ENCODE peak calls at places on chromosome 21, in five cellular contexts. One of them, this sample, is unnamed.

GRCh38 chr21:17402885-17403477 is 109.9 kb upstream of the CXADR start:
- DNase-seq in prostate gland: no peak
- DNase-seq in SK-N-SH: peak; percentile 5
- DNase-seq in Panc1: no peak
- DNase-seq in stomach: no peak
- DNase-seq in this sample: no peak

GRCh38 chr21:40102682-40103081 is 235.4 kb downstream of the PCP4 start:
- DNase-seq in prostate gland: no peak
- DNase-seq in SK-N-SH: no peak
- DNase-seq in Panc1: no peak
- DNase-seq in stomach: no peak
- DNase-seq in this sample: no peak

GRCh38 chr21:17432732-17433057 is 80.1 kb upstream of the CXADR start:
- DNase-seq in prostate gland: no peak
- DNase-seq in SK-N-SH: no peak
- DNase-seq in Panc1: no peak
- DNase-seq in stomach: no peak
- DNase-seq in this sample: no peak

GRCh38 chr21:26391166-26391565 is 181.9 kb downstream of the CYYR1 start:
- DNase-seq in prostate gland: no peak
- DNase-seq in SK-N-SH: no peak
- DNase-seq in Panc1: peak; percentile 20
- DNase-seq in stomach: no peak
- DNase-seq in this sample: no peak

GRCh38 chr21:29133241-29133640 is 2.8 kb downstream of the MAP3K7CL start:
- DNase-seq in prostate gland: no peak
- DNase-seq in SK-N-SH: no peak
- DNase-seq in Panc1: no peak
- DNase-seq in stomach: no peak
- DNase-seq in this sample: no peak

GRCh38 chr21:15441060-15441493 is 288.7 kb upstream of the USP25 start:
- DNase-seq in prostate gland: no peak
- DNase-seq in SK-N-SH: no peak
- DNase-seq in Panc1: no peak
- DNase-seq in stomach: no peak
- DNase-seq in this sample: no peak

GRCh38 chr21:46128106-46128982 is 27.0 kb downstream of the FTCD start:
- DNase-seq in prostate gland: no peak
- DNase-seq in SK-N-SH: peak; percentile 89
- DNase-seq in Panc1: no peak
- DNase-seq in stomach: no peak
- DNase-seq in this sample: no peak

GRCh38 chr21:31233711-31234110 is 110.3 kb downstream of the TIAM1 start:
- DNase-seq in prostate gland: no peak
- DNase-seq in SK-N-SH: no peak
- DNase-seq in Panc1: no peak
- DNase-seq in stomach: no peak
- DNase-seq in this sample: no peak

GRCh38 chr21:39022901-39023693 is 160.2 kb downstream of the PSMG1 start:
- DNase-seq in prostate gland: no peak
- DNase-seq in SK-N-SH: no peak
- DNase-seq in Panc1: no peak
- DNase-seq in stomach: no peak
- DNase-seq in this sample: no peak

GRCh38 chr21:38989745-38990423 is 184.2 kb downstream of the ETS2 start:
- DNase-seq in prostate gland: peak; percentile 75
- DNase-seq in SK-N-SH: peak; percentile 77
- DNase-seq in Panc1: no peak
- DNase-seq in stomach: peak; percentile 59
- DNase-seq in this sample: no peak

GRCh38 chr21:25903599-25903998 is 168.8 kb downstream of the GABPA start:
- DNase-seq in prostate gland: no peak
- DNase-seq in SK-N-SH: no peak
- DNase-seq in Panc1: no peak
- DNase-seq in stomach: no peak
- DNase-seq in this sample: no peak

GRCh38 chr21:8991968-8992621 is 1529.3 kb upstream of the TPTE start:
- DNase-seq in prostate gland: no peak
- DNase-seq in SK-N-SH: no peak
- DNase-seq in Panc1: peak; percentile 56
- DNase-seq in stomach: no peak
- DNase-seq in this sample: peak; percentile 94

GRCh38 chr21:34580181-34580700 is 34.7 kb downstream of the RCAN1 start:
- DNase-seq in prostate gland: no peak
- DNase-seq in SK-N-SH: no peak
- DNase-seq in Panc1: no peak
- DNase-seq in stomach: peak; percentile 59
- DNase-seq in this sample: no peak

GRCh38 chr21:28280611-28281010 is 712.1 kb downstream of the LTN1 start:
- DNase-seq in prostate gland: no peak
- DNase-seq in SK-N-SH: no peak
- DNase-seq in Panc1: no peak
- DNase-seq in stomach: no peak
- DNase-seq in this sample: no peak

GRCh38 chr21:14384453-14384852 is 1.5 kb upstream of the HSPA13 start:
- DNase-seq in prostate gland: no peak
- DNase-seq in SK-N-SH: no peak
- DNase-seq in Panc1: no peak
- DNase-seq in stomach: no peak
- DNase-seq in this sample: no peak

GRCh38 chr21:29973258-29973657 is 33.5 kb upstream of the GRIK1 start:
- DNase-seq in prostate gland: no peak
- DNase-seq in SK-N-SH: no peak
- DNase-seq in Panc1: no peak
- DNase-seq in stomach: no peak
- DNase-seq in this sample: no peak

GRCh38 chr21:38751379-38752050 is 54.2 kb upstream of the ETS2 start:
- DNase-seq in prostate gland: no peak
- DNase-seq in SK-N-SH: no peak
- DNase-seq in Panc1: no peak
- DNase-seq in stomach: no peak
- DNase-seq in this sample: no peak

GRCh38 chr21:22128671-22129070 is 1130.5 kb downstream of the NCAM2 start:
- DNase-seq in prostate gland: no peak
- DNase-seq in SK-N-SH: no peak
- DNase-seq in Panc1: no peak
- DNase-seq in stomach: no peak
- DNase-seq in this sample: no peak

GRCh38 chr21:31509108-31510017 is 150.1 kb upstream of the SOD1 start:
- DNase-seq in prostate gland: no peak
- DNase-seq in SK-N-SH: no peak
- DNase-seq in Panc1: no peak
- DNase-seq in stomach: no peak
- DNase-seq in this sample: no peak

GRCh38 chr21:34935868-34936267 is 113.2 kb downstream of the RUNX1 start:
- DNase-seq in prostate gland: no peak
- DNase-seq in SK-N-SH: no peak
- DNase-seq in Panc1: no peak
- DNase-seq in stomach: no peak
- DNase-seq in this sample: no peak

GRCh38 chr21:28773036-28773435 is 219.6 kb downstream of the LTN1 start:
- DNase-seq in prostate gland: no peak
- DNase-seq in SK-N-SH: no peak
- DNase-seq in Panc1: no peak
- DNase-seq in stomach: no peak
- DNase-seq in this sample: no peak

GRCh38 chr21:29221259-29221744 is 77.4 kb upstream of the BACH1 start:
- DNase-seq in prostate gland: no peak
- DNase-seq in SK-N-SH: no peak
- DNase-seq in Panc1: no peak
- DNase-seq in stomach: no peak
- DNase-seq in this sample: no peak

GRCh38 chr21:36641886-36642285 is 57.0 kb upstream of the SIM2 start:
- DNase-seq in prostate gland: no peak
- DNase-seq in SK-N-SH: no peak
- DNase-seq in Panc1: no peak
- DNase-seq in stomach: no peak
- DNase-seq in this sample: no peak

GRCh38 chr21:32248616-32249550 is 30.0 kb downstream of the MIS18A start:
- DNase-seq in prostate gland: no peak
- DNase-seq in SK-N-SH: no peak
- DNase-seq in Panc1: no peak
- DNase-seq in stomach: no peak
- DNase-seq in this sample: no peak

GRCh38 chr21:46634966-46635323 is 529 bp upstream of the PRMT2 start:
- DNase-seq in prostate gland: peak; percentile 54
- DNase-seq in SK-N-SH: peak; percentile 80
- DNase-seq in Panc1: no peak
- DNase-seq in stomach: peak; percentile 40
- DNase-seq in this sample: peak; percentile 94

GRCh38 chr21:36170823-36171222 is 14.2 kb downstream of the DOP1B start:
- DNase-seq in prostate gland: no peak
- DNase-seq in SK-N-SH: no peak
- DNase-seq in Panc1: no peak
- DNase-seq in stomach: no peak
- DNase-seq in this sample: no peak

GRCh38 chr21:45833437-45833836 is 148.1 kb upstream of the COL6A1 start:
- DNase-seq in prostate gland: no peak
- DNase-seq in SK-N-SH: no peak
- DNase-seq in Panc1: no peak
- DNase-seq in stomach: no peak
- DNase-seq in this sample: no peak

GRCh38 chr21:38310619-38311018 is 53.8 kb downstream of the KCNJ15 start:
- DNase-seq in prostate gland: no peak
- DNase-seq in SK-N-SH: no peak
- DNase-seq in Panc1: no peak
- DNase-seq in stomach: no peak
- DNase-seq in this sample: no peak

GRCh38 chr21:21688877-21689276 is 690.7 kb downstream of the NCAM2 start:
- DNase-seq in prostate gland: no peak
- DNase-seq in SK-N-SH: peak; percentile 5
- DNase-seq in Panc1: no peak
- DNase-seq in stomach: no peak
- DNase-seq in this sample: no peak

GRCh38 chr21:26515257-26515656 is 57.8 kb downstream of the CYYR1 start:
- DNase-seq in prostate gland: no peak
- DNase-seq in SK-N-SH: no peak
- DNase-seq in Panc1: no peak
- DNase-seq in stomach: no peak
- DNase-seq in this sample: no peak

GRCh38 chr21:39018730-39019129 is 164.5 kb downstream of the PSMG1 start:
- DNase-seq in prostate gland: no peak
- DNase-seq in SK-N-SH: no peak
- DNase-seq in Panc1: no peak
- DNase-seq in stomach: no peak
- DNase-seq in this sample: no peak

DNA sequence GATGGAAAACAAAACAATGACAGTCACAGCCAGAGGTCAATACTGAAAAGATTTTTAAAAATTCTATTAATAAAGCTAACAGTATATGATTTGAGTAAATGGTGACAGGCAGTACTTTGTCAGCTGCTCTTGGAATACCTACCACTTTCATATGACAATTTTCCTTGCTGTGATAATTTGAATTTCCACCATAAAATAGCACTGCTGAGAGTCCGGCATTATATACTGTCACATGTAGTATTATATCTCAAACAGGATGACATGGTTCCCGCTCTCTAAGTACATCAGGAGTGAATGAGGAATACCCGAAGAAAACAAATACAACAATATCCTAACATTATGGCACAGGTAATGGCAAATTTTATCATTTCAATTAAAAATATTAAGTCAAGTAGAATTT is 146.8 kb upstream of the TMPRSS15 start:
- DNase-seq in prostate gland: no peak
- DNase-seq in SK-N-SH: no peak
- DNase-seq in Panc1: no peak
- DNase-seq in stomach: no peak
- DNase-seq in this sample: no peak
- TF ChIP-seq POLR2AphosphoS5 in prostate gland: no peak
- TF ChIP-seq POLR2AphosphoS5 in SK-N-SH: no peak
- TF ChIP-seq POLR2AphosphoS5 in Panc1: no peak
- TF ChIP-seq POLR2AphosphoS5 in stomach: no peak
- TF ChIP-seq POLR2AphosphoS5 in this sample: no peak

DNA sequence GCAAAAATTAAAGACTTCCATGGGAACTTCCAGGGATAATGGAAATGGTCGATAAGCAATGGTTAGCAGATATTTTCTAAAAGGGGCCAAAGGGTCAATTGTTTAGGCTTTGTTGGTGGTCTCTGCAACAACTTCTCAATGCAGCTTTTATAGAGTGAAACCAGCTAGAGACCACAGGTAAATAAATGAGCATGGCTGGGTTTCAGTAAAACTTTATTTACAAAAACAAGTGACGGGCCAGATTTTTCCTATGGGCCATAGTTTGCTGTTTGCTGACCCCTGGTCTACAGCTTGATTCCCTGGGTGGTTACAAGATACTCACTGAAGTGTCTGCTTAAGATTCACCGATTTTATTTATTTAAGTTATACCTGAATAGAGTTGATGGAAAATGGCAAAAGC is 22.6 kb upstream of the PRDM15 start:
- DNase-seq in prostate gland: no peak
- DNase-seq in SK-N-SH: no peak
- DNase-seq in Panc1: no peak
- DNase-seq in stomach: no peak
- DNase-seq in this sample: no peak
- H3K9me3 ChIP-seq in prostate gland: no peaks in the 10 kb centered on the region
- H3K9me3 ChIP-seq in SK-N-SH: no peaks in the 10 kb centered on the region
- H3K9me3 ChIP-seq in Panc1: no peaks in the 10 kb centered on the region
- H3K9me3 ChIP-seq in stomach: no peaks in the 10 kb centered on the region
- H3K9me3 ChIP-seq in this sample: no peaks in the 10 kb centered on the region

GRCh38 chr21:33550772-33551660 is 8.2 kb downstream of the SON start:
- DNase-seq in prostate gland: no peak
- DNase-seq in SK-N-SH: no peak
- DNase-seq in Panc1: no peak
- DNase-seq in stomach: no peak
- DNase-seq in this sample: no peak
- TF ChIP-seq POLR2AphosphoS5 in prostate gland: no peak
- TF ChIP-seq POLR2AphosphoS5 in SK-N-SH: no peak
- TF ChIP-seq POLR2AphosphoS5 in Panc1: no peak
- TF ChIP-seq POLR2AphosphoS5 in stomach: no peak
- TF ChIP-seq POLR2AphosphoS5 in this sample: no peak

DNA sequence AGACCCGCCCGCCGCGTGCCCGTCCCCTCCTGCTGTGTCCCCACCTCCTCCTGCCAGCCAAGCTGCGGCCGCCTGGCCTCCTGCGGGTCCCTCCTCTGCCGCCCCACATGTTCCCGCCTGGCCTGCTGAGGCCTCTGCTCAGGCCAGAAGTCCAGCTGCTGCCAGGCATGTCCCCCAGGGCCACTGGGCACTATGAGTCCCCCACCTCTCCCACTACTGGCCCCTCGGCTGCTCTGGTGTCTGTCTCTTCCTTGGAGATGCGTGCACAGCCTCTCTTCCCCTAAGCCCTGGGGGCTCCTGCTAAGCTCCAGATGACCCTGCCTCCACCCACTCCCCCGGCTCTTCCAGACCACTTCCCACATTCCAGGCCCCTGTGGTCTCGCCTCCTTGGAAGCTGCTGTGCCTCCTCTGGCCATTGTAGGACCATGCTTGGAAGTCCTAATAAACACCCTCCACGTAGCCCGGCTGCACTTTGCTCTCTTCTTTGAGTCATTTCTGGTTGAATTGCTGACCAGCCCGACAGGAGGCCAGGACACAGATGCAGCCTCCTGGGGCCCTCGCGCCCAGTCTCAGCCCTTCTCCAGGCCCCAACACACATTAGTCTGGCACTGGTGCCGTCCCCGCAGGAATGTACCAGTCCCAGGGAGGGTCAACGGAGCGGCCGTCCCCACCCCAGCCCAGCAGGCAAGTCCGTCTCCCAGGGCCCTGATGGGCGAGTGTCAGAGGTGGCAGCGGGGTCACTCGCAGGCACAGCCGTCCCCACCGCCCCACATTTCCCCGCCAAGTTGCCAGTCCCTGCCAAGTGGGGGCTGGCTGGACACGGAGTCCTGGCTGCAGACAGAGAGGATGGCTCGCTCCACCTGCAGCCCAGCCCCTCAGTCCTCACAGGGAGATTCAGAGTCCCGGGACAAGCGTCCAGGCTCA is 1.1 kb downstream of the KRTAP10-12 start:
- DNase-seq in prostate gland: no peak
- DNase-seq in SK-N-SH: peak; percentile 62
- DNase-seq in Panc1: no peak
- DNase-seq in stomach: no peak
- DNase-seq in this sample: peak; percentile 88
- H3K9me3 ChIP-seq in prostate gland: no peaks in the 10 kb centered on the region
- H3K9me3 ChIP-seq in SK-N-SH: peaks cover 7% of the 10 kb centered on the region
- H3K9me3 ChIP-seq in Panc1: no peaks in the 10 kb centered on the region
- H3K9me3 ChIP-seq in stomach: peaks cover 14% of the 10 kb centered on the region
- H3K9me3 ChIP-seq in this sample: peaks cover 8% of the 10 kb centered on the region

This sample was measured in esophagus muscularis mucosa.